ENCODE peak calls at places on chromosomes 7 and 10, in ten cellular contexts. C is IMR-90; N is LHCN-M2; T is AG04449; M is DMS153; J is NAMALWA; I is stimulated activated CD4-positive, alpha-beta T cell treated with anti-CD3 and anti-CD28 coated beads, Interleukin-2, amount 100 ng/mL, for 24 hours; P is activated T-helper 1 cell treated with Interleukin-2 at 50 U/mL for 16 hours; F is neural crest cell; U is glomerular endothelial cell. G is an unnamed sample.

GRCh38 chr7:158587425-158588084 is at the start of gene PTPRN2:
- DNase-seq in C (peak), N (peak), T (no peak), M (no peak), J (no peak), I (peak), P (peak), F (peak), U (no peak), G (peak)

GRCh38 chr10:1377756-1378397 is 321.7 kb downstream of the WDR37 start:
- DNase-seq in C (no peak), N (no peak), T (no peak), M (no peak), J (no peak), I (no peak), P (no peak), F (no peak), U (no peak), G (peak)

GRCh38 chr7:114865564-114865963 is 56.3 kb upstream of the MDFIC start:
- DNase-seq in C (peak), N (peak), T (no peak), M (no peak), J (peak), I (peak), P (peak), F (peak), U (no peak), G (peak)

GRCh38 chr10:61943699-61944444 is 42.4 kb downstream of the ARID5B start:
- DNase-seq in C (peak), N (peak), T (no peak), M (no peak), J (peak), I (peak), P (no peak), F (no peak), U (no peak), G (no peak)

GRCh38 chr7:15584575-15584974 is 22.8 kb upstream of the AGMO start:
- DNase-seq in C (no peak), N (no peak), T (no peak), M (no peak), J (no peak), I (no peak), P (no peak), F (no peak), U (no peak), G (no peak)

GRCh38 chr10:19432000-19432399 is 383.4 kb downstream of the MALRD1 start:
- DNase-seq in C (no peak), N (no peak), T (no peak), M (no peak), J (no peak), I (no peak), P (no peak), F (no peak), U (no peak), G (no peak)

GRCh38 chr10:86644412-86645110 is 9.8 kb upstream of the OPN4 start:
- DNase-seq in C (peak), N (peak), T (no peak), M (no peak), J (no peak), I (no peak), P (no peak), F (no peak), U (no peak), G (peak)

GRCh38 chr10:75461672-75462649 is 30.5 kb downstream of the LRMDA start:
- DNase-seq in C (no peak), N (no peak), T (no peak), M (no peak), J (no peak), I (peak), P (no peak), F (no peak), U (no peak), G (no peak)

GRCh38 chr10:102342462-102342861 is 53.0 kb upstream of the NFKB2 start:
- DNase-seq in C (peak), N (no peak), T (no peak), M (no peak), J (no peak), I (no peak), P (no peak), F (no peak), U (no peak), G (no peak)

GRCh38 chr7:3537210-3537875 is 236.3 kb downstream of the SDK1 start:
- DNase-seq in C (peak), N (peak), T (no peak), M (no peak), J (no peak), I (no peak), P (no peak), F (no peak), U (no peak), G (no peak)

GRCh38 chr7:95472521-95473160 is 13.1 kb upstream of the ASB4 start:
- DNase-seq in C (peak), N (peak), T (no peak), M (peak), J (no peak), I (no peak), P (no peak), F (no peak), U (no peak), G (no peak)

GRCh38 chr7:125032943-125033342 is 103.3 kb upstream of the POT1 start:
- DNase-seq in C (no peak), N (no peak), T (no peak), M (no peak), J (no peak), I (no peak), P (no peak), F (no peak), U (no peak), G (no peak)

GRCh38 chr10:26437637-26438461 is at the start of gene APBB1IP:
- DNase-seq in C (no peak), N (no peak), T (no peak), M (no peak), J (peak), I (peak), P (peak), F (no peak), U (no peak), G (peak)

GRCh38 chr10:29150010-29150409 is 138.9 kb upstream of the LYZL1 start:
- DNase-seq in C (no peak), N (peak), T (no peak), M (no peak), J (no peak), I (no peak), P (no peak), F (no peak), U (no peak), G (no peak)

GRCh38 chr10:126212653-126213052 is 175.6 kb downstream of the ADAM12 start:
- DNase-seq in C (peak), N (no peak), T (no peak), M (no peak), J (no peak), I (no peak), P (no peak), F (no peak), U (no peak), G (no peak)

GRCh38 chr10:97849491-97850402 is at the start of gene GOLGA7B:
- DNase-seq in C (peak), N (no peak), T (no peak), M (no peak), J (peak), I (peak), P (peak), F (peak), U (no peak), G (peak)

GRCh38 chr10:102583435-102584417 is 60.6 kb upstream of the TRIM8 start:
- DNase-seq in C (peak), N (peak), T (peak), M (peak), J (peak), I (peak), P (peak), F (peak), U (peak), G (peak)

GRCh38 chr7:87926581-87927461 is 7.2 kb upstream of the ADAM22 start:
- DNase-seq in C (no peak), N (no peak), T (no peak), M (peak), J (no peak), I (no peak), P (no peak), F (no peak), U (no peak), G (no peak)

GRCh38 chr7:141150465-141150864 is 76.6 kb downstream of the TMEM178B start:
- DNase-seq in C (no peak), N (peak), T (no peak), M (no peak), J (no peak), I (no peak), P (no peak), F (no peak), U (no peak), G (no peak)

GRCh38 chr10:98226508-98227144 is 41.4 kb downstream of the LOXL4 start:
- DNase-seq in C (no peak), N (no peak), T (no peak), M (no peak), J (no peak), I (no peak), P (no peak), F (no peak), U (no peak), G (no peak)

GRCh38 chr7:73569042-73569608 is 9.3 kb downstream of the TBL2 start:
- DNase-seq in C (no peak), N (no peak), T (no peak), M (no peak), J (no peak), I (no peak), P (no peak), F (no peak), U (no peak), G (no peak)

GRCh38 chr10:77305650-77306632 is 331.7 kb downstream of the KCNMA1 start:
- DNase-seq in C (peak), N (peak), T (no peak), M (no peak), J (no peak), I (no peak), P (no peak), F (no peak), U (no peak), G (no peak)

GRCh38 chr7:1061180-1061579 is 16.8 kb downstream of the GPR146 start:
- DNase-seq in C (no peak), N (no peak), T (no peak), M (no peak), J (no peak), I (no peak), P (no peak), F (no peak), U (no peak), G (no peak)

GRCh38 chr10:33132626-33133025 is 174.6 kb upstream of the ITGB1 start:
- DNase-seq in C (no peak), N (no peak), T (no peak), M (no peak), J (peak), I (peak), P (no peak), F (no peak), U (no peak), G (peak)